ENCODE peak calls at places on chromosomes 1 and 21, in seven cellular contexts. C is right atrium auricular region; W is fibroblast of lung; P is gastrocnemius medialis; T is CD8-positive, alpha-beta T cell; R is right lobe of liver; G is lung. Q is an unnamed sample.

GRCh38 chr1:77484926-77485325 is 197.5 kb downstream of the ZZZ3 start:
- DNase-seq in R (no peak), T (no peak), C (no peak), W (no peak), P (no peak), G (no peak), Q (no peak)

GRCh38 chr1:110242731-110243130 is 32.6 kb downstream of the KCNC4 start:
- DNase-seq in T (no peak), R (no peak), W (no peak), G (no peak), C (no peak), P (no peak), Q (no peak)

GRCh38 chr1:154272999-154273563 is 652 bp downstream of the HAX1 start:
- DNase-seq in W (no peak), G (peak; percentile 30), R (no peak), C (no peak), T (no peak), P (no peak), Q (no peak)

GRCh38 chr21:37670883-37671282 is 245.4 kb downstream of the KCNJ6 start:
- DNase-seq in G (no peak), W (peak; percentile 39), T (no peak), R (no peak), P (no peak), C (no peak), Q (no peak)

GRCh38 chr1:84379128-84379527 is 19.2 kb upstream of the DNASE2B start:
- DNase-seq in P (no peak), T (no peak), R (no peak), C (no peak), G (no peak), W (peak; percentile 93), Q (no peak)

GRCh38 chr1:93798301-93798700 is 80.7 kb downstream of the DNTTIP2 start:
- DNase-seq in C (no peak), W (peak; percentile 82), T (no peak), P (no peak), G (no peak), R (no peak), Q (no peak)

GRCh38 chr1:20739225-20739624 is 6.7 kb upstream of the SH2D5 start:
- DNase-seq in C (no peak), G (no peak), P (no peak), R (no peak), T (no peak), W (peak; percentile 31), Q (no peak)

GRCh38 chr1:192516776-192517297 is 58.7 kb upstream of the RGS1 start:
- DNase-seq in P (no peak), W (no peak), G (no peak), T (peak; percentile 77), R (no peak), C (no peak), Q (peak; percentile 55)

GRCh38 chr1:77096496-77097255 is 122.6 kb downstream of the PIGK start:
- DNase-seq in R (no peak), C (no peak), P (no peak), W (no peak), T (no peak), G (no peak), Q (no peak)

GRCh38 chr1:66678151-66678550 is 74.1 kb upstream of the DYNLT5 start:
- DNase-seq in W (no peak), P (no peak), R (no peak), T (no peak), C (no peak), G (no peak), Q (no peak)

GRCh38 chr1:66684353-66684752 is 67.9 kb upstream of the DYNLT5 start:
- DNase-seq in T (no peak), P (no peak), R (no peak), C (no peak), W (no peak), G (no peak), Q (no peak)

GRCh38 chr1:66682106-66682505 is 70.2 kb upstream of the DYNLT5 start:
- DNase-seq in C (no peak), T (no peak), W (no peak), P (no peak), G (no peak), R (no peak), Q (no peak)

GRCh38 chr1:66679140-66679539 is 73.1 kb upstream of the DYNLT5 start:
- DNase-seq in P (no peak), C (no peak), R (no peak), W (no peak), T (no peak), G (no peak), Q (no peak)

GRCh38 chr1:66681686-66682085 is 70.6 kb upstream of the DYNLT5 start:
- DNase-seq in R (no peak), T (no peak), P (no peak), C (no peak), W (peak; percentile 14), G (no peak), Q (no peak)
- H3K36me3 ChIP-seq in R (no peaks in the 10 kb centered on the region), T (no peaks in the 10 kb centered on the region), P (no peaks in the 10 kb centered on the region), C (no peaks in the 10 kb centered on the region), W (peaks cover 6% of the 10 kb centered on the region), G (peaks cover 4% of the 10 kb centered on the region), Q (no peaks in the 10 kb centered on the region)

GRCh38 chr1:201749059-201749458 is 79.9 kb upstream of the IPO9 start:
- DNase-seq in G (no peak), T (no peak), P (no peak), R (no peak), C (no peak), W (no peak), Q (no peak)

GRCh38 chr1:201746156-201746555 is 82.8 kb upstream of the IPO9 start:
- DNase-seq in T (no peak), C (no peak), P (no peak), G (no peak), R (no peak), W (no peak), Q (no peak)

GRCh38 chr1:201750120-201750519 is 78.8 kb upstream of the IPO9 start:
- DNase-seq in R (no peak), C (no peak), W (no peak), G (no peak), T (no peak), P (no peak), Q (no peak)

GRCh38 chr1:201750934-201751333 is 78.0 kb upstream of the IPO9 start:
- DNase-seq in W (peak; percentile 59), C (no peak), G (no peak), R (no peak), T (no peak), P (no peak), Q (no peak)

GRCh38 chr1:201748331-201748730 is 80.6 kb upstream of the IPO9 start:
- DNase-seq in C (no peak), G (no peak), P (no peak), R (no peak), W (peak; percentile 68), T (no peak), Q (no peak)
- H3K4me1 ChIP-seq in C (peaks cover 43% of the 10 kb centered on the region), G (peaks cover 56% of the 10 kb centered on the region), P (peaks cover 6% of the 10 kb centered on the region), R (no peaks in the 10 kb centered on the region), W (peaks cover 56% of the 10 kb centered on the region), T (no peaks in the 10 kb centered on the region), Q (no peaks in the 10 kb centered on the region)

GRCh38 chr1:236895665-236896387 is 100.7 kb downstream of the MTR start:
- DNase-seq in W (no peak), R (no peak), T (no peak), P (no peak), C (no peak), G (no peak), Q (no peak)

GRCh38 chr1:236893626-236894545 is 98.8 kb downstream of the MTR start:
- DNase-seq in G (no peak), T (no peak), C (no peak), R (peak; percentile 32), P (no peak), W (peak; percentile 34), Q (no peak)

DNA sequence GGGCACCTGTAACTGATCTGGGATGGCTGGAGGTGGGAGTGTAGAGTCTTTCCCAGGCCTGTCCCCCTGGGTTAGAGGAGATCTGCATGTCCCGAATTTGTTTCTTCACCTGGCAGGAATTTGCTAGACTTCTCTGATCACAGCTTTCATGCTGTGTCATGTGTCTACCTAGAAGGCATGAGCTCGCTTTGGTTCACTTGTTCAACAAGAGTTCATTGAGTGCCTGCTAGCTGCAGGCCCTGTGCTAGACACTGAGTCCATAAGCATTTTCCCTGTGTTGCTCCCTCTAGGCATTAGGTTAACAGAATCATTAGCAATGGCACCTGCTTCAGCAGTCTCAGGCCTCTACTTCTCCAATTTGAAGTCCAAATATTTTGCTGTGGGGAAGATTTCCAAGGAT is 101.6 kb downstream of the MTR start:
- DNase-seq in W (no peak), P (no peak), C (no peak), R (no peak), G (no peak), T (no peak), Q (no peak)
- H3K36me3 ChIP-seq in W (peaks cover 7% of the 10 kb centered on the region), P (peaks cover 99% of the 10 kb centered on the region), C (peaks cover 80% of the 10 kb centered on the region), R (peaks cover 15% of the 10 kb centered on the region), G (peaks cover 23% of the 10 kb centered on the region), T (peaks cover 36% of the 10 kb centered on the region), Q (no peaks in the 10 kb centered on the region)

GRCh38 chr1:214516434-214517326 is 34.7 kb downstream of the PTPN14 start:
- DNase-seq in W (no peak), G (no peak), P (no peak), R (no peak), C (no peak), T (no peak), Q (no peak)
- H3K4me1 ChIP-seq in W (peaks cover 11% of the 10 kb centered on the region), G (peaks cover 23% of the 10 kb centered on the region), P (peaks cover 84% of the 10 kb centered on the region), R (no peaks in the 10 kb centered on the region), C (no peaks in the 10 kb centered on the region), T (peaks cover 8% of the 10 kb centered on the region), Q (no peaks in the 10 kb centered on the region)

GRCh38 chr1:241465673-241466072 is 53.9 kb downstream of the FH start:
- DNase-seq in W (no peak), C (no peak), R (no peak), G (no peak), P (no peak), T (no peak), Q (no peak)
- H3K36me3 ChIP-seq in W (no peaks in the 10 kb centered on the region), C (no peaks in the 10 kb centered on the region), R (no peaks in the 10 kb centered on the region), G (no peaks in the 10 kb centered on the region), P (no peaks in the 10 kb centered on the region), T (no peaks in the 10 kb centered on the region), Q (no peaks in the 10 kb centered on the region)

GRCh38 chr21:15059397-15059796 is 5.4 kb downstream of the NRIP1 start:
- DNase-seq in C (no peak), W (no peak), T (no peak), R (no peak), G (no peak), P (no peak), Q (no peak)
- H3K4me1 ChIP-seq in C (peaks cover 88% of the 10 kb centered on the region), W (peaks cover 5% of the 10 kb centered on the region), T (peaks cover 57% of the 10 kb centered on the region), R (peaks cover 22% of the 10 kb centered on the region), G (peaks cover 38% of the 10 kb centered on the region), P (peaks cover 91% of the 10 kb centered on the region), Q (peaks cover 52% of the 10 kb centered on the region)